ENCODE peak calls at places on chromosome 12, in six cellular contexts. V, K, E, C, B and I are unnamed samples.

GRCh38 chr12:6375269-6376078 is at the start of gene SCNN1A:
- DNase-seq in V (no peak), K (no peak), C (no peak), E (no peak), B (no peak), I (no peak)

GRCh38 chr12:108021949-108022522 is 107.1 kb upstream of the WSCD2 start:
- DNase-seq in E (no peak), K (no peak), C (no peak), B (no peak), V (no peak), I (no peak)

GRCh38 chr12:28998662-28999120 is 150.4 kb upstream of the FAR2 start:
- DNase-seq in K (no peak), B (peak), C (peak), V (peak), E (peak), I (peak)

GRCh38 chr12:77571768-77572167 is 258.9 kb upstream of the NAV3 start:
- DNase-seq in B (no peak), V (no peak), E (no peak), K (no peak), C (no peak), I (no peak)

GRCh38 chr12:52172956-52173355 is 18.9 kb downstream of the KRT80 start:
- DNase-seq in V (no peak), C (no peak), E (no peak), B (no peak), K (no peak), I (no peak)

GRCh38 chr12:48956279-48957140 is 777 bp downstream of the ARF3 start:
- DNase-seq in K (peak), E (peak), V (peak), C (peak), B (peak), I (peak)

GRCh38 chr12:44873898-44874297 is 2.2 kb downstream of the NELL2 start:
- DNase-seq in K (no peak), B (peak), C (no peak), V (peak), E (no peak), I (peak)

GRCh38 chr12:49910331-49911212 is 6.9 kb upstream of the FAIM2 start:
- DNase-seq in B (no peak), K (no peak), V (no peak), C (no peak), E (no peak), I (no peak)

GRCh38 chr12:639566-639965 is 23.7 kb downstream of the NINJ2 start:
- DNase-seq in B (no peak), E (peak), K (no peak), V (no peak), C (no peak), I (peak)

GRCh38 chr12:57887631-57888406 is 41.3 kb upstream of the CTDSP2 start:
- DNase-seq in C (no peak), B (peak), E (no peak), K (no peak), V (peak), I (no peak)

GRCh38 chr12:10249690-10250455 is 37.2 kb downstream of the GABARAPL1 start:
- DNase-seq in C (no peak), B (no peak), K (no peak), V (no peak), E (peak), I (no peak)

GRCh38 chr12:32302218-32302826 is 97.0 kb upstream of the FGD4 start:
- DNase-seq in E (peak), K (no peak), B (peak), V (no peak), C (no peak), I (peak)

GRCh38 chr12:32303171-32303570 is 96.2 kb upstream of the FGD4 start:
- DNase-seq in E (no peak), V (no peak), B (peak), K (no peak), C (no peak), I (no peak)

GRCh38 chr12:32307352-32307751 is 92.0 kb upstream of the FGD4 start:
- DNase-seq in C (no peak), B (no peak), V (no peak), K (no peak), E (no peak), I (no peak)

GRCh38 chr12:32301216-32301615 is 98.1 kb upstream of the FGD4 start:
- DNase-seq in C (no peak), B (no peak), E (no peak), K (no peak), V (no peak), I (no peak)

GRCh38 chr12:32305163-32305562 is 94.2 kb upstream of the FGD4 start:
- DNase-seq in V (peak), C (no peak), E (peak), K (no peak), B (peak), I (no peak)
- TF ChIP-seq CTCF in V (peak), C (no peak), E (peak), K (no peak), B (peak), I (peak)

GRCh38 chr12:67593871-67594330 is 54.6 kb upstream of the DYRK2 start:
- DNase-seq in E (no peak), K (no peak), C (no peak), B (no peak), V (no peak), I (no peak)

GRCh38 chr12:67593041-67593870 is 55.3 kb upstream of the DYRK2 start:
- DNase-seq in K (no peak), C (no peak), E (no peak), B (peak), V (peak), I (no peak)

GRCh38 chr12:67594888-67595287 is 53.7 kb upstream of the DYRK2 start:
- DNase-seq in K (no peak), B (no peak), V (no peak), C (no peak), E (no peak), I (no peak)

GRCh38 chr12:67590122-67590795 is 58.3 kb upstream of the DYRK2 start:
- DNase-seq in C (no peak), E (peak), K (no peak), V (no peak), B (no peak), I (no peak)

DNA sequence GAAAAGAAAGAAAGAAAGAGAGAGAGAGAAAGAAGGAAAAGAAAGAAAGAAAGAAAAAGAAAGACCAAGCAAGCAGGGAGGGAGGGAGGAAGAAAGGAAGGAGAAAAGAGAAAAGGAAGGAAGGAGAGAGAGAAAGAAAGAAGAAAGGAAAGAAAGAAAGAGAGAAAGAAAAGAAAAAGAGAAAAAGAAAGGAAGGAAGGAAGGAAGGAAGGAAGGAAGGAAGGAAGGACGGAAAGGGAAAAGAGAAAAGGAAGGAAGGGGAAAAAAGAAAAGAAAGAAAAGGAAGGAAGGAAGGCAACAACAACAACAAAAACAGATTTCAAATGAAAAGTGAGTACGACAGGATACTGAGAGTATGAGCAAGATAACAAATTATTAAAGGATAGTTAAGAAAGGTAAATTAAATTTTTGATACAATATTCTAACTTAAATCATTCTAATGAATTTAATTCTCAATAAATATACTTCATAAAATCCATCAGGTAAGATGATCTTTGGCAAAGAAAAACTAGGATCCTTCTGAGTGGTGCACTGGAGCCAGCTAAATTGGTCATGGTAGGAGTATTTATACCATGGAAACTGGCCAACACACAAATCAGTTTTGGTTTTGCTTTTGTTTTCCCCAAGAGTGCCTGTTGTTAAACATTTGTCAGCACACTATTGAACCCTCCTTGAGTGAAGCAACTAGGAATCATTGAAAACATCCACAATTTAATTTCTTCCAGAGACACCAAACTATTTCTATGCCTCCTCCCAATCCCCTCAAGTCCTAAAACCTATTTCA is 56.1 kb upstream of the DYRK2 start:
- DNase-seq in B (peak), K (no peak), E (no peak), V (peak), C (peak), I (peak)
- TF ChIP-seq CTCF in B (no peak), K (no peak), E (no peak), V (no peak), C (no peak), I (no peak)

GRCh38 chr12:24853588-24853987 is 95.3 kb downstream of the BCAT1 start:
- DNase-seq in B (peak), E (no peak), K (no peak), C (no peak), V (peak), I (no peak)

GRCh38 chr12:24851341-24851740 is 97.6 kb downstream of the BCAT1 start:
- DNase-seq in B (no peak), K (no peak), E (no peak), C (no peak), V (no peak), I (no peak)

GRCh38 chr12:24853094-24853493 is 95.8 kb downstream of the BCAT1 start:
- DNase-seq in C (no peak), K (no peak), E (no peak), B (no peak), V (no peak), I (no peak)

GRCh38 chr12:24851816-24852337 is 97.0 kb downstream of the BCAT1 start:
- DNase-seq in E (no peak), V (no peak), K (no peak), C (no peak), B (no peak), I (no peak)

DNA sequence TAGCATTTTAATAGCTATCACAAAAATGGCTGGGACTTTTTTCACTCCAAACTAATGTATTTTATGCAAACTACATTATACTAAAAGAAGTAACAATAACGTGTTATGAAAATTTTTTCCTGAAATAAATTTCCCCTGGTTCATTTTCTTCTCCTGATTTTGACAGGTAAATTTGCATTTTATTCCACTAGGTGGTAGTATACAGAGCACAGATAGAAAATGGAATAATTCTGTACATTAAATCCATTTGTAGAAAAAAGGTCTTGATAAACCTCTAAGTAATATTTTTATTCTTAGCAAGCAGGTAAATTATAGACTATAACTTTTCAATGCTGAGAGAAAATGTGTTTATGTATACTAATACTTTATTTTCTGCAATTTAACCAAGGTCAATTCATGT is 96.5 kb downstream of the BCAT1 start:
- DNase-seq in B (no peak), E (no peak), V (peak), K (no peak), C (no peak), I (no peak)
- TF ChIP-seq CTCF in B (peak), E (peak), V (peak), K (peak), C (peak), I (peak)

GRCh38 chr12:92605621-92606170 is 97.1 kb upstream of the PLEKHG7 start:
- DNase-seq in K (no peak), C (no peak), V (no peak), E (no peak), B (no peak), I (no peak)

GRCh38 chr12:92602930-92603623 is 99.7 kb upstream of the PLEKHG7 start:
- DNase-seq in E (no peak), V (no peak), C (no peak), B (no peak), K (no peak), I (no peak)

GRCh38 chr12:92604786-92605185 is 98.0 kb upstream of the PLEKHG7 start:
- DNase-seq in E (no peak), B (no peak), V (no peak), C (no peak), K (no peak), I (no peak)

GRCh38 chr12:92602476-92602875 is 100.3 kb upstream of the PLEKHG7 start:
- DNase-seq in C (peak), E (no peak), K (no peak), B (peak), V (peak), I (no peak)

GRCh38 chr12:92603741-92604432 is 98.9 kb upstream of the PLEKHG7 start:
- DNase-seq in V (no peak), E (no peak), B (peak), C (no peak), K (no peak), I (no peak)
- TF ChIP-seq CTCF in V (peak), E (no peak), B (peak), C (no peak), K (no peak), I (peak)

GRCh38 chr12:31009976-31010375 is 63.7 kb upstream of the DDX11 start:
- DNase-seq in E (no peak), V (no peak), B (no peak), C (no peak), K (no peak), I (no peak)

GRCh38 chr12:31008961-31009840 is 64.5 kb upstream of the DDX11 start:
- DNase-seq in V (no peak), C (no peak), E (no peak), K (no peak), B (no peak), I (no peak)

GRCh38 chr12:31015215-31015614 is 58.4 kb upstream of the DDX11 start:
- DNase-seq in B (no peak), C (no peak), E (no peak), K (no peak), V (no peak), I (no peak)

GRCh38 chr12:31011336-31011735 is 62.3 kb upstream of the DDX11 start:
- DNase-seq in E (no peak), K (no peak), V (no peak), C (no peak), B (no peak), I (no peak)

DNA sequence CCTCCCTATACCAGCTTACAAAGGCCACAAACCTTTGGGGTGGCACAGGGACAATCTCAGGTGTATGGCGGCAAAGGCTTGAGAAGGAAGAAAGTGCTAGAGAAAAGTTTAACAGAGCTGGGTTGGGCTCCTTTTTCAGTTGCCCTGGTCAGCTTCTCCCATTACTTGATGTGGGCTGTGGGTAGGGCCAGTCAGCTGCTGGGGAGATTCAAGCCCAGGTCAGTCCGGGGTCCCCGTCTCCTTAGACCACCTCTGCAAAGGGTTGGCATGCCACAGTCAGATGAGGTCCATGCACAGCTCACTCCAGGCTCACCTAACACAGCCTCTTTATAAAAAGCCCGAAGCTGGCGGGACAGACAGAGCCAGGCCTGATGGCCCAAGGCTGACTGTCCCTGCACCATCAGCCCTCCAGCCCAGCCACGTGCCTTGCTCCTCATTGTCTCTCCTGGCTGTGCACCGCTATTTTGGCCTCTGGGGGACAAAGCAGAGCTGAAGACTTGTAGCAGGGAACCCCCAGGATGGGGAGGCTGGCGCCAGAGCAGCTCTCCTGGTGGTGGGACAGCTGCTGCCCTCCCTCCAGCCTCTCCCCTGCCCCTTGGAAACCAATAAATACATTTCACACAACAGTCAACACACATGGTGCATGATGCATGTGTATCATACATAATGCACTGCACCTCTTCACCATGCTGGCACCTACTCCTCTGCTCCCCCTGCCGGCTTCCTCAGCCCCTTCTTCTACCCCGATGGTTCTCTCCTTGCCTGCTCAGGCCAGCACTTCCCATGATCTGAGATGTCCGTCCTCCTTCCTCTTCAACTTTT is 61.7 kb upstream of the DDX11 start:
- DNase-seq in B (no peak), C (no peak), K (no peak), V (no peak), E (no peak), I (no peak)
- TF ChIP-seq CTCF in B (no peak), C (peak), K (peak), V (peak), E (no peak), I (peak)

DNA sequence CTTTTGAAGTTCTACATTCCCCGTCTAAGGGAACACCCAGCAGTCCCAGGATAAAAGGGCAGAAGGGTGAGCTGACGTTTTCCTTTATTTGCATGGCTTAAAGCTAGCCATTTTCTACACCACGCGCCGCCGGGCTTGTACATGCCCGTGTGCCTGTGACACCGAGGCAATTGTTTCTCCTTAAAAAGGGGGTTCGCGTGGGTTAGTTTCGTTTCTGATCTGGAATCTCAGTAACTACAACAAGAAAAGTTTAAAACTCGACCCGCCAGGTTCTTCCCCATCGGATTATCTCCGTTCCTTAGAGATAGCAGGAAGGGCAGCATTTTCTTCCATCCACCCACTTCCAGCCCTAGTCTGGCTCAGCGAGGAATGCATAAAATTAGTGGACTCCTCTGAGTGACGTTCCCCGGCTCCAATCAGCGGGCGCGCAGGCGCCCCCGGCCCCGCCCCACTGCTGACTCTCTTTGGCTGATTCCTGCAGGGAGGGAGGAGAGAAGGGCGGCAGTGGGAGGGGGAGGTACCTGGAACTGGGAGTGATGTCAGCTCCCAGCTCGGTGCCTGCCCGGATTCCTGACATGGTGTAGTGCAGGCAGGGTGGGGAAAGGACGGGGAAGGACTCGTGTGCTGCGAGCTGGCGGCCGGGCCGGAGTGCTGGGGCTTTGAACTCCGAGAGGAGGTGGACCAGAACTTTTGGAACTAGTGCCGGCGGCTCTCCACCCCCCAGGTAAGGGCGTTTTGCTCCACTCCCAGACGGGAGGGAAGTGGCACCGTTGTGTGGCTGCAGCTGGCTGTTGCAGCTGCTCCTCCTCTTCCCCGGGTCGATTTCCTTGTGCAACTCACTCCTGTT is at the start of gene PPFIBP1:
- DNase-seq in C (peak), E (peak), V (peak), B (peak), K (peak), I (peak)
- TF ChIP-seq CTCF in C (peak), E (no peak), V (peak), B (peak), K (peak), I (peak)

DNA sequence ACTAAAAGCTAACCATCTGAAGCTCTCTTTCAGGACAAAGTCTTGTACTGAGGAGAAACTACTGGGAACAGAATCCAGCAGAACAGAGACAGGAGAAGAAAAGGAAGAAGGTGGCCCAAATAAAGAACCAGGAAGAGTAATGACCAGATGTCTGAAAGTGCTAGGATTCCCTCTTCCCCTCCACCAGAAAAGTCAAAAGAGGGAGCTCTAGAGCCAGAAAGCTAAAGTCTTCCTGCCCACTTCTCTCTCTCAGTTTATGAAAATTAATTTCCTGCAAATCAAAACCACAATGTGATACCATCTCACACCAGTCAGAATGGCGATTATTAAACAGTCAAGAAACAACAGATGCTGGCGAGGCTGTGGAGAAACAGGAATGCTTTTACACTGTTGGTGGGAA is 47.2 kb downstream of the SPPL3 start:
- DNase-seq in V (no peak), E (no peak), K (no peak), B (no peak), C (no peak), I (no peak)
- TF ChIP-seq CTCF in V (peak), E (peak), K (no peak), B (peak), C (peak), I (peak)